ENCODE peak calls at places on chromosomes 12 and 14, in six cellular contexts. O is neuronal stem cell, R is IMR-90, X is mesenchymal stem cell, N is H1, A is trophoblast cell. P is an unnamed sample.

GRCh38 chr14:67285876-67286452 is 44.7 kb downstream of the PALS1 start:
- DNase-seq in X (peak), O (no peak), A (no peak), N (no peak), R (peak), P (no peak)

GRCh38 chr12:112285600-112286401 is 96.4 kb downstream of the HECTD4 start:
- DNase-seq in O (no peak), N (no peak), X (no peak), R (no peak), A (no peak), P (no peak)

GRCh38 chr12:67519824-67520433 is 128.6 kb upstream of the DYRK2 start:
- DNase-seq in A (peak), N (peak), O (peak), R (no peak), X (no peak), P (peak)

GRCh38 chr12:38823743-38824142 is 81.6 kb downstream of the CPNE8 start:
- DNase-seq in X (peak), O (no peak), R (no peak), A (no peak), N (no peak), P (no peak)

GRCh38 chr14:65243766-65244442 is 141.6 kb upstream of the MAX start:
- DNase-seq in R (peak), N (no peak), O (no peak), A (no peak), X (no peak), P (no peak)

GRCh38 chr12:47360771-47361388 is 281.1 kb upstream of the AMIGO2 start:
- DNase-seq in A (no peak), R (no peak), N (no peak), O (no peak), X (peak), P (no peak)

GRCh38 chr12:110765144-110765543 is 22.5 kb upstream of the PPP1CC start:
- DNase-seq in O (no peak), A (no peak), R (no peak), X (no peak), N (no peak), P (no peak)

GRCh38 chr12:124476011-124476400 is 91.4 kb downstream of the NCOR2 start:
- DNase-seq in A (no peak), N (no peak), X (no peak), O (no peak), R (no peak), P (no peak)

GRCh38 chr14:22819191-22819988 is 4.2 kb upstream of the SLC7A7 start:
- DNase-seq in N (peak), A (peak), X (peak), R (peak), O (no peak), P (peak)

GRCh38 chr12:78887444-78887843 is 22.9 kb downstream of the SYT1 start:
- DNase-seq in O (no peak), N (no peak), X (no peak), A (no peak), R (no peak), P (no peak)

GRCh38 chr12:92034858-92035401 is 110.7 kb downstream of the BTG1 start:
- DNase-seq in X (peak), O (no peak), R (peak), A (no peak), N (no peak), P (no peak)

GRCh38 chr12:16063728-16064127 is 152.6 kb downstream of the DERA start:
- DNase-seq in A (no peak), O (no peak), X (no peak), N (no peak), R (peak), P (no peak)

GRCh38 chr14:100081997-100082625 is 16.9 kb downstream of the EVL start:
- DNase-seq in N (no peak), O (no peak), A (no peak), R (no peak), X (no peak), P (no peak)

GRCh38 chr14:91059576-91060471 is 617 bp downstream of the RPS6KA5 start:
- DNase-seq in X (no peak), O (peak), A (peak), N (peak), R (no peak), P (peak)

GRCh38 chr14:68471029-68471963 is 321.6 kb downstream of the ZFP36L1 start:
- DNase-seq in A (no peak), R (no peak), N (peak), X (no peak), O (peak), P (peak)

GRCh38 chr14:69580009-69580577 is 5.4 kb upstream of the CCDC177 start:
- DNase-seq in N (peak), X (peak), R (peak), O (no peak), A (no peak), P (peak)

GRCh38 chr12:82413994-82414393 is 55.7 kb downstream of the METTL25 start:
- DNase-seq in X (no peak), A (no peak), O (no peak), R (peak), N (no peak), P (no peak)

GRCh38 chr12:67147447-67147846 is 121.7 kb upstream of the CAND1 start:
- DNase-seq in X (no peak), O (no peak), R (no peak), A (no peak), N (no peak), P (no peak)

GRCh38 chr12:64694130-64695078 is 64.8 kb downstream of the GNS start:
- DNase-seq in N (no peak), A (no peak), R (no peak), X (no peak), O (no peak), P (no peak)

GRCh38 chr14:93023039-93023438 is 92.7 kb downstream of the ITPK1 start:
- DNase-seq in X (no peak), A (no peak), N (no peak), O (no peak), R (no peak), P (peak)

GRCh38 chr12:7498832-7499231 is 4.7 kb downstream of the CD163 start:
- DNase-seq in N (no peak), X (peak), R (peak), O (no peak), A (no peak), P (no peak)

GRCh38 chr12:60094436-60094835 is 498.6 kb downstream of the SLC16A7 start:
- DNase-seq in A (no peak), X (peak), R (peak), O (no peak), N (no peak), P (no peak)

GRCh38 chr12:92046557-92046956 is 99.1 kb downstream of the BTG1 start:
- DNase-seq in X (no peak), O (no peak), R (no peak), A (no peak), N (no peak), P (no peak)

GRCh38 chr12:48865141-48865440 is 579 bp downstream of the RND1 start:
- DNase-seq in R (no peak), A (no peak), X (no peak), O (no peak), N (no peak), P (peak)

GRCh38 chr12:19200261-19200660 is 70.7 kb downstream of the PLEKHA5 start:
- DNase-seq in O (no peak), A (no peak), R (peak), N (no peak), X (peak), P (no peak)

GRCh38 chr12:42935756-42936155 is 346.2 kb upstream of the PRICKLE1 start:
- DNase-seq in O (no peak), N (no peak), R (peak), A (no peak), X (peak), P (no peak)

GRCh38 chr12:93002278-93003054 is 73.4 kb upstream of the EEA1 start:
- DNase-seq in A (peak), N (no peak), R (peak), X (peak), O (no peak), P (no peak)

GRCh38 chr12:81359736-81360135 is 281.9 kb downstream of the ACSS3 start:
- DNase-seq in A (no peak), X (no peak), R (no peak), N (no peak), O (no peak), P (no peak)

GRCh38 chr12:65943388-65944137 is 119.3 kb downstream of the HMGA2 start:
- DNase-seq in A (no peak), N (no peak), X (no peak), O (no peak), R (no peak), P (no peak)

GRCh38 chr12:46547421-46548340 is 175.1 kb upstream of the SLC38A2 start:
- DNase-seq in N (no peak), O (no peak), R (no peak), X (no peak), A (no peak), P (no peak)

GRCh38 chr12:31647106-31647505 is 12.4 kb upstream of the ETFBKMT start:
- DNase-seq in R (peak), A (peak), X (peak), O (no peak), N (no peak), P (no peak)

GRCh38 chr14:94397279-94397898 is 9.0 kb upstream of the SERPINA1 start:
- DNase-seq in O (no peak), N (no peak), R (no peak), A (no peak), X (no peak), P (no peak)

GRCh38 chr12:29743072-29743471 is 40.7 kb downstream of the TMTC1 start:
- DNase-seq in N (no peak), A (no peak), X (no peak), R (no peak), O (no peak), P (no peak)

GRCh38 chr14:29236848-29237247 is 470.3 kb downstream of the FOXG1 start:
- DNase-seq in O (no peak), A (no peak), R (peak), N (no peak), X (peak), P (no peak)

GRCh38 chr12:68042212-68042699 is 53.0 kb downstream of the IFNG-AS1 start:
- DNase-seq in A (no peak), O (no peak), N (no peak), R (peak), X (peak), P (no peak)

GRCh38 chr12:78928200-78929074 is 63.9 kb downstream of the SYT1 start:
- DNase-seq in X (peak), R (peak), O (no peak), A (no peak), N (no peak), P (no peak)

DNA sequence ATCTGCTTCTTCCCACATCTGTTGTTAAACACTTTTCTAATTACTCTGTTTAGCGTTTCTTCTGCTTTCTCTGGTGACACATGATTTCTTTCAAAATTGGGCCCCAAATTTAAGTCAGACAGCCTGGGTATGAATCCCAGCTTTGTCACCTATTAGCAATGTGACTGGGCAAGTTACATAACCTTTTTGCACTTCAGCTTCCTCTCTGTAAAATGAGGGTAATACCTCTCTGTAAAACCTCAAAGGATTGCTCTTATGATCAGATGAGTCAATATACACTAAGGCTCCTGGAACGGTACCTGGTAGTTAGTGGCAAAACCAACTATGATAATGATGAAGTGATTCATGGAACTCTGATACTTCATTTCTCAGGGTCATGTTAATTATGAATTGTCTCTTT is 33.0 kb downstream of the E2F7 start:
- DNase-seq in A (peak), N (no peak), O (no peak), X (no peak), R (peak), P (no peak)
- H2AFZ ChIP-seq in A (no peak), N (no peak), O (no peak), X (no peak), R (no peak), P (no peak)

GRCh38 chr14:76566439-76566838 is 190.5 kb downstream of the ESRRB start:
- DNase-seq in R (no peak), N (no peak), X (no peak), O (no peak), A (no peak), P (no peak)

GRCh38 chr14:76564471-76565119 is 188.7 kb downstream of the ESRRB start:
- DNase-seq in N (no peak), R (no peak), A (no peak), X (no peak), O (no peak), P (peak)
- H2AK5ac ChIP-seq in N (no peak), R (no peak), A (no peak), X (no peak), O (no peak), P (no peak)

DNA sequence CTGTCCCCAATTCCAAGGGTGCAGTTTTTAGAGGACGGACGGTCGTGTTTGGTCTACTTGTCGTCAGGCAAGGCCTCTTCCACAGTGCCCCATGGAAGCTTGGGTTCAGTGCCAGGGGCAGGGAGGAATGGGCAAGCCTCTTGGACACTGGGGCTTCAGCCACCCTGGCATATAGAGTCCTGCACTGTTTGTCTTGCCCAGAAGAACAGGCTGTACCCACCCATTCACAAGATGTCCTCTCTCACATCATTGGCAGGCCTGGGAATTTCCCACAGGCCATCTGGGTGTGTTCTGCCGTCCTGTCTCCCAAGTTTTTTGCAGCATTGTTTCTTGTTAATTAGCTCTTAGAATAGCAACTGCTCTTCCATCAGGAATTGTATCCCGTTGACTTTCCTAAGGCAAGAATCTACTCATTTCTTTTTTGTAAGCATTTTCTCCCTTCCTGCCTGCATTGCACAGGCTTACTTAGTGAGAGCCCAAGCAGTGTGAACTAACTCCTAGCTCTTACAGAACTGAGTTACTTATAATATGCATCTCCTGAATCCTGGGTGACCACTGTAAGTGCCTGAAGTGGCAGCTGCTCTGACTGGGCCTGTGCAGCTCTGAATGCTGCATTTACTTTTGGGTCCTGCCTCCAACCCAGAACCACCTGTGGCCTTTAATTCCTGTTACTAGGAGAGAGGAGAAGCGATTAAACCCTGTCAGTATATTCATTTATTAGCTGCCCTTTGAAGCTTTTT is 149.4 kb upstream of the HIF1A start:
- DNase-seq in R (no peak), N (no peak), O (no peak), A (no peak), X (no peak), P (no peak)
- H2AFZ ChIP-seq in R (no peak), N (no peak), O (no peak), A (no peak), X (no peak), P (no peak)

DNA sequence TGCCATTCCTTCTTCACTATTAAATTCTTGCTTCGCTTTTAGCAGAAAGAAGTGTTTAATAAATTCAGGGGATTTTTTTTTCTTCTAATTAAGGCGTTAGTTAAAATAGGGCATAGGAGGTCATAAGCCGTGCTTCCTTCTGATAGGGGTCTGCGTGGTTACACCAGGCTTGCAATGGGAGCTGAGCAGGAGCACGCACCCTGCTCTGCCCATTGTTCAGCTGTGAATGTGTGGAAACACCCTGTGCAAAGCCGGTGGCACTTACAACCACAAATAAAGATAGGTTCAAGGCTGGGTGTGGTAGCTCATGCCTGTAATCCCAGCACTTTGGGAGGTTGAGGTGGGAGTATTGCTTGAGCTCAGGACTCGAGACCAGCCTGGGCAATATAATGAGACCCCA is 162.1 kb downstream of the PRKCH start:
- DNase-seq in O (no peak), N (no peak), R (no peak), A (no peak), X (no peak), P (no peak)
- H2AK5ac ChIP-seq in O (no peak), N (no peak), R (peak), A (peak), X (no peak), P (no peak)

GRCh38 chr12:132329739-132330548 is 555 bp upstream of the GALNT9 start:
- DNase-seq in N (no peak), O (peak), X (no peak), A (no peak), R (no peak), P (no peak)

GRCh38 chr12:132327351-132328171 is 1.8 kb downstream of the GALNT9 start:
- DNase-seq in R (peak), A (no peak), O (no peak), X (peak), N (no peak), P (no peak)

GRCh38 chr12:132330549-132330881 is 1.1 kb upstream of the GALNT9 start:
- DNase-seq in X (no peak), A (no peak), N (no peak), R (no peak), O (no peak), P (no peak)

GRCh38 chr12:132328282-132329029 is 933 bp downstream of the GALNT9 start:
- DNase-seq in R (no peak), N (no peak), A (no peak), X (no peak), O (no peak), P (no peak)

GRCh38 chr12:132329036-132329738 is at the start of gene GALNT9:
- DNase-seq in O (peak), X (no peak), A (no peak), R (no peak), N (peak), P (peak)
- H2AFZ ChIP-seq in O (no peak), X (no peak), A (no peak), R (no peak), N (no peak), P (no peak)

GRCh38 chr14:101235872-101236221 is 325.4 kb upstream of the DIO3 start:
- DNase-seq in R (no peak), X (no peak), A (no peak), O (no peak), N (no peak), P (peak)
- H2AK5ac ChIP-seq in R (no peak), X (no peak), A (no peak), O (peak), N (no peak), P (no peak)

GRCh38 chr14:102451064-102451352 is 58.6 kb downstream of the ANKRD9 start:
- DNase-seq in A (no peak), R (no peak), O (no peak), N (no peak), X (no peak), P (no peak)

GRCh38 chr14:102454711-102455110 is 54.9 kb downstream of the ANKRD9 start:
- DNase-seq in N (no peak), A (no peak), O (no peak), X (no peak), R (no peak), P (no peak)

GRCh38 chr14:102457491-102457890 is 52.1 kb downstream of the ANKRD9 start:
- DNase-seq in N (no peak), O (no peak), R (no peak), X (no peak), A (no peak), P (no peak)

GRCh38 chr14:102450206-102451063 is 59.1 kb downstream of the ANKRD9 start:
- DNase-seq in X (no peak), O (no peak), N (no peak), A (no peak), R (no peak), P (no peak)

DNA sequence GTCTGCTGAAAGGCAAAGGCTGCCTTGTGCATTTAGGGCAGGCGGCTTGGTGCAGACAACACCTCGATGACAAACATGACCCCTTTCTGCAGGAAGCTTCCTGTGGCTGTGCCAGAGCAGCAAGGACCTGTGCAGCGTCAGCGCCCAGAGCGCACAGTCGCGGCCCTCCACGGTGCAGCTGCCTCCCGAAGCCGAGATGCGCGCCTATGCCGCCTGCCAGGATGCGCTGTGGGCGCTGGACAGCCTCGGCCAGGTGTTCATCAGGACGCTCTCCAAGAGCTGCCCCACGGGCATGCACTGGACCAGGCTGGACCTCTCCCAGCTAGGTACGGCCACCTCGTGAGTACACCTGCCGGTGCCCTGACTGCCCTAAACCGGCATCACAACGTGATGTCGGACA is 57.3 kb downstream of the ANKRD9 start:
- DNase-seq in N (no peak), O (no peak), X (no peak), R (no peak), A (no peak), P (no peak)
- H2AFZ ChIP-seq in N (no peak), O (no peak), X (no peak), R (peak), A (no peak), P (no peak)

P was measured in H9.